ENCODE peak calls at places on chromosomes 2 and 18, in five cellular contexts. E is endodermal cell, M is nephron progenitor cell, A is cerebellar cortex, T is nucleus accumbens. D is an unnamed sample.

GRCh38 chr2:158781562-158781961 is 13.6 kb upstream of the DAPL1 start:
- DNase-seq in E (no peak), T (no peak), M (no peak), A (no peak), D (no peak)

GRCh38 chr2:54065411-54065810 is 50.0 kb upstream of the ACYP2 start:
- DNase-seq in T (no peak), E (no peak), M (no peak), A (peak), D (peak)

GRCh38 chr2:110702981-110703380 is 25.1 kb upstream of the BUB1 start:
- DNase-seq in A (no peak), M (no peak), T (no peak), E (no peak), D (no peak)

GRCh38 chr18:45325791-45326190 is 289.5 kb upstream of the SLC14A2 start:
- DNase-seq in A (no peak), M (no peak), T (no peak), E (no peak), D (no peak)

GRCh38 chr2:72289736-72290135 is 142.1 kb upstream of the CYP26B1 start:
- DNase-seq in E (no peak), T (no peak), A (no peak), M (no peak), D (no peak)

GRCh38 chr2:213238753-213239591 is 45.3 kb upstream of the SPAG16 start:
- DNase-seq in M (no peak), T (no peak), E (no peak), A (no peak), D (no peak)

GRCh38 chr2:193584522-193584938 is 1389.8 kb upstream of the TMEFF2 start:
- DNase-seq in E (peak), M (no peak), T (no peak), A (no peak), D (peak)

GRCh38 chr2:9441556-9441955 is 18.1 kb downstream of the CPSF3 start:
- DNase-seq in A (no peak), E (no peak), M (no peak), T (no peak), D (no peak)

GRCh38 chr2:238875161-238875530 is 27.3 kb downstream of the TWIST2 start:
- DNase-seq in A (no peak), E (peak), T (no peak), M (no peak), D (no peak)

GRCh38 chr2:61220768-61221167 is 58.8 kb downstream of the C2orf74 start:
- DNase-seq in T (no peak), M (no peak), E (no peak), A (no peak), D (no peak)

GRCh38 chr2:148642891-148643416 is 1.6 kb upstream of the EPC2 start:
- DNase-seq in T (no peak), M (no peak), E (no peak), A (no peak), D (no peak)

GRCh38 chr2:70188460-70188859 is 2.4 kb downstream of the C2orf42 start:
- DNase-seq in M (no peak), A (no peak), T (no peak), E (no peak), D (no peak)

GRCh38 chr2:8682719-8683667 is 1.1 kb downstream of the ID2 start:
- DNase-seq in M (peak), T (no peak), A (peak), E (peak), D (peak)

GRCh38 chr2:69683170-69683971 is 39.8 kb upstream of the AAK1 start:
- DNase-seq in T (no peak), E (no peak), A (peak), M (no peak), D (no peak)

GRCh38 chr18:11119550-11119949 is 29.8 kb downstream of the PIEZO2 start:
- DNase-seq in E (no peak), M (no peak), A (no peak), T (no peak), D (no peak)

GRCh38 chr18:37922162-37922561 is 356.6 kb upstream of the CELF4 start:
- DNase-seq in E (no peak), M (no peak), T (no peak), A (no peak), D (no peak)

GRCh38 chr2:74001781-74002514 is 17.2 kb downstream of the TET3 start:
- DNase-seq in E (no peak), M (no peak), A (peak), T (no peak), D (no peak)

GRCh38 chr2:239693761-239694415 is 293.1 kb upstream of the HDAC4 start:
- DNase-seq in T (no peak), E (peak), M (no peak), A (no peak), D (no peak)

GRCh38 chr2:5730386-5730785 is 38.2 kb downstream of the SOX11 start:
- DNase-seq in M (no peak), T (no peak), E (no peak), A (no peak), D (no peak)

GRCh38 chr2:175600024-175600831 is 401.8 kb downstream of the LNPK start:
- DNase-seq in A (no peak), T (no peak), E (no peak), M (no peak), D (no peak)

GRCh38 chr2:14996306-14997014 is 363.9 kb downstream of the LRATD1 start:
- DNase-seq in M (no peak), T (no peak), E (no peak), A (no peak), D (peak)

GRCh38 chr2:147739531-147739930 is 105.3 kb upstream of the ACVR2A start:
- DNase-seq in E (no peak), A (no peak), M (no peak), T (no peak), D (no peak)

GRCh38 chr2:174633621-174633927 is 36.0 kb upstream of the WIPF1 start:
- DNase-seq in T (no peak), E (peak), A (no peak), M (peak), D (no peak)

GRCh38 chr2:46010925-46011490 is 286.2 kb upstream of the EPAS1 start:
- DNase-seq in A (peak), T (no peak), M (no peak), E (no peak), D (no peak)

GRCh38 chr2:177433402-177433801 is 40.8 kb downstream of the AGPS start:
- DNase-seq in A (no peak), T (no peak), M (no peak), E (no peak), D (no peak)

GRCh38 chr18:9095297-9096012 is 7.0 kb upstream of the NDUFV2 start:
- DNase-seq in M (no peak), E (no peak), T (no peak), A (no peak), D (no peak)

GRCh38 chr2:121483021-121483420 is 47.7 kb upstream of the RNU4ATAC start:
- DNase-seq in A (no peak), M (no peak), T (no peak), E (no peak), D (no peak)

GRCh38 chr2:241798631-241799521 is 10.1 kb upstream of the NEU4 start:
- DNase-seq in M (no peak), A (no peak), T (no peak), E (peak), D (no peak)

D was measured in DMS 273 treated with DMSO at 0.1 percent for 48 hours.